ENCODE peak calls at places on chromosomes 11 and 22, in eight cellular contexts. Z is activated T-cell treated with anti-CD3 and anti-CD28 coated beads, Interleukin-2, amount 50 U/mL, for 72 hours; W is NAMALWA; Q is fibroblast of the aortic adventitia; P is activated naive CD4-positive, alpha-beta T cell treated with anti-CD3 and anti-CD28 coated beads, Interleukin-2, amount 10 ng/mL, durations not matched to agents 7 days and 5 days; U is stimulated activated CD8-positive, alpha-beta memory T cell treated with anti-CD3 and anti-CD28 coated beads, Interleukin-7, amount 100 ng/mL, for 1 hour; B is pancreas; S is NCI-H1930. J is an unnamed sample.

GRCh38 chr22:46346680-46347405 is 11.3 kb downstream of the TRMU start:
- DNase-seq in P (no peak), Z (no peak), W (no peak), B (peak), S (no peak), Q (no peak), U (no peak), J (no peak)

GRCh38 chr22:43079742-43080141 is 9.4 kb downstream of the TTLL1 start:
- DNase-seq in Z (no peak), Q (no peak), P (no peak), W (no peak), S (no peak), B (no peak), U (no peak), J (no peak)

GRCh38 chr11:17760102-17761029 is 25.8 kb downstream of the KCNC1 start:
- DNase-seq in B (peak), S (no peak), U (no peak), Z (peak), Q (peak), W (peak), P (peak), J (no peak)

GRCh38 chr11:123188508-123189165 is 6.4 kb downstream of the CLMP start:
- DNase-seq in W (no peak), B (no peak), S (no peak), Z (no peak), U (no peak), P (no peak), Q (peak), J (peak)

GRCh38 chr11:19200410-19201201 is 1.2 kb downstream of the CSRP3 start:
- DNase-seq in U (no peak), Z (no peak), Q (peak), S (no peak), W (no peak), B (no peak), P (no peak), J (peak)

GRCh38 chr22:46454910-46455269 is 82.5 kb downstream of the CELSR1 start:
- DNase-seq in Z (no peak), U (no peak), W (no peak), P (no peak), Q (no peak), B (peak), S (no peak), J (no peak)

GRCh38 chr11:124915541-124916369 is 3.3 kb upstream of the HEPN1 start:
- DNase-seq in W (no peak), Z (no peak), Q (peak), B (no peak), S (no peak), U (no peak), P (peak), J (no peak)

GRCh38 chr22:24175160-24175808 is 6.0 kb upstream of the SUSD2 start:
- DNase-seq in U (peak), W (peak), B (peak), Q (peak), Z (peak), S (no peak), P (peak), J (no peak)

GRCh38 chr11:134046681-134047449 is 22.0 kb upstream of the JAM3 start:
- DNase-seq in Z (no peak), Q (no peak), B (peak), P (no peak), W (no peak), S (no peak), U (no peak), J (no peak)

GRCh38 chr11:125938418-125938817 is 7.4 kb upstream of the VSIG10L2 start:
- DNase-seq in U (no peak), P (peak), S (no peak), Q (no peak), B (no peak), W (no peak), Z (no peak), J (no peak)

GRCh38 chr11:45984192-45984591 is 61.7 kb downstream of the LARGE2 start:
- DNase-seq in P (no peak), Q (no peak), W (no peak), U (no peak), S (no peak), Z (no peak), B (no peak), J (no peak)

GRCh38 chr22:37559901-37560681 is at the start of gene CDC42EP1:
- DNase-seq in W (no peak), U (no peak), P (no peak), Z (peak), B (peak), S (no peak), Q (peak), J (no peak)

GRCh38 chr11:1780700-1781592 is 17.2 kb upstream of the CTSD start:
- DNase-seq in U (no peak), W (no peak), Z (no peak), P (no peak), S (no peak), Q (no peak), B (peak), J (no peak)

GRCh38 chr22:36755316-36755715 is 20.6 kb downstream of the IFT27 start:
- DNase-seq in W (no peak), Q (no peak), Z (no peak), S (no peak), P (no peak), U (no peak), B (no peak), J (no peak)

GRCh38 chr22:26289486-26290250 is 120.4 kb downstream of the SEZ6L start:
- DNase-seq in P (no peak), U (no peak), Q (no peak), S (no peak), W (no peak), Z (no peak), B (no peak), J (no peak)

GRCh38 chr11:19025799-19026406 is 34.6 kb downstream of the MRGPRX2 start:
- DNase-seq in Q (peak), U (no peak), Z (no peak), B (no peak), W (no peak), S (no peak), P (no peak), J (no peak)

GRCh38 chr11:115676768-115677167 is 172.6 kb upstream of the CADM1 start:
- DNase-seq in Z (no peak), Q (no peak), P (no peak), S (no peak), U (no peak), B (no peak), W (no peak), J (peak)

GRCh38 chr22:22080270-22080669 is 97.7 kb upstream of the TOP3B start:
- DNase-seq in Z (no peak), P (no peak), U (no peak), W (peak), B (no peak), Q (no peak), S (no peak), J (no peak)

GRCh38 chr22:31544481-31545480 is 48.4 kb downstream of the SFI1 start:
- DNase-seq in S (no peak), U (no peak), B (no peak), W (no peak), Q (no peak), P (no peak), Z (no peak), J (no peak)

GRCh38 chr22:38199826-38200559 is 1.8 kb upstream of the MAFF start:
- DNase-seq in W (no peak), B (no peak), P (no peak), U (no peak), Z (no peak), S (no peak), Q (no peak), J (no peak)

GRCh38 chr22:22084089-22084711 is 101.6 kb upstream of the TOP3B start:
- DNase-seq in S (no peak), W (no peak), U (no peak), B (no peak), Z (no peak), P (no peak), Q (no peak), J (no peak)

GRCh38 chr11:57598831-57599155 is 1.3 kb downstream of the SERPING1 start:
- DNase-seq in P (no peak), Z (no peak), B (no peak), Q (peak), U (no peak), W (no peak), S (no peak), J (no peak)

GRCh38 chr11:18720086-18720810 is 5.7 kb downstream of the IGSF22 start:
- DNase-seq in Q (peak), P (no peak), Z (no peak), W (peak), B (no peak), U (no peak), S (no peak), J (no peak)

GRCh38 chr11:101169944-101170343 is 40.3 kb upstream of the PGR start:
- DNase-seq in B (no peak), P (no peak), U (no peak), S (no peak), Q (no peak), Z (no peak), W (no peak), J (no peak)

GRCh38 chr11:113198907-113199660 is 115.3 kb upstream of the TTC12 start:
- DNase-seq in Z (no peak), U (no peak), Q (no peak), S (no peak), B (no peak), W (no peak), P (no peak), J (no peak)

GRCh38 chr11:95924414-95924760 is 480 bp upstream of the MTMR2 start:
- DNase-seq in B (no peak), W (no peak), P (no peak), U (no peak), S (no peak), Q (peak), Z (no peak), J (no peak)

GRCh38 chr11:1224491-1225385 is 1.9 kb downstream of the MUC5B start:
- DNase-seq in Z (no peak), W (no peak), Q (no peak), P (peak), U (no peak), B (peak), S (no peak), J (no peak)

GRCh38 chr11:59206635-59207034 is 6.1 kb downstream of the MPEG1 start:
- DNase-seq in B (no peak), S (peak), W (peak), Q (peak), Z (no peak), P (peak), U (no peak), J (no peak)

GRCh38 chr11:34044664-34045485 is 6.7 kb upstream of the CAPRIN1 start:
- DNase-seq in W (no peak), Z (peak), B (no peak), Q (peak), U (no peak), P (no peak), S (no peak), J (no peak)

GRCh38 chr11:27874998-27875397 is 174.7 kb upstream of the BDNF start:
- DNase-seq in Q (no peak), P (no peak), W (no peak), B (no peak), S (no peak), Z (no peak), U (no peak), J (no peak)

GRCh38 chr22:47113880-47114415 is 351.5 kb downstream of the TBC1D22A start:
- DNase-seq in Q (no peak), Z (no peak), P (no peak), U (no peak), W (no peak), S (no peak), B (no peak), J (no peak)

GRCh38 chr11:54558407-54558806 is 45.4 kb downstream of the OR4C46 start:
- DNase-seq in P (no peak), Q (no peak), S (no peak), W (no peak), Z (no peak), U (no peak), B (no peak), J (no peak)